ENCODE peak calls at places on chromosomes 16 and 17, in six cellular contexts. T, O, L, U, Z and D are unnamed samples.

GRCh38 chr16:2597560-2597902 is 59.7 kb downstream of the PDPK1 start:
- DNase-seq in U (no peak), O (no peak), L (peak; percentile 38), T (no peak), Z (no peak), D (no peak)

GRCh38 chr16:23584186-23585076 is 11.7 kb downstream of the NDUFAB1 start:
- DNase-seq in Z (no peak), O (no peak), L (no peak), T (no peak), U (no peak), D (no peak)

GRCh38 chr16:54143410-54143809 is 143.2 kb downstream of the IRX3 start:
- DNase-seq in O (no peak), Z (no peak), L (no peak), U (no peak), T (no peak), D (no peak)

GRCh38 chr17:3527896-3528603 is 29.6 kb downstream of the TRPV3 start:
- DNase-seq in U (no peak), Z (no peak), L (peak; percentile 9), T (no peak), O (no peak), D (no peak)

GRCh38 chr17:56947741-56948140 is 13.1 kb downstream of the COIL start:
- DNase-seq in L (no peak), U (no peak), T (no peak), Z (no peak), O (no peak), D (no peak)

GRCh38 chr17:45895969-45896793 is 1.8 kb downstream of the MAPT start:
- DNase-seq in Z (no peak), O (no peak), T (no peak), U (no peak), L (no peak), D (no peak)

GRCh38 chr17:80160536-80160935 is 9.3 kb upstream of the CARD14 start:
- DNase-seq in O (no peak), L (no peak), U (no peak), T (no peak), Z (no peak), D (no peak)

GRCh38 chr17:9095390-9095789 is 74.1 kb downstream of the NTN1 start:
- DNase-seq in T (no peak), O (no peak), U (no peak), L (no peak), Z (no peak), D (no peak)

GRCh38 chr17:79223953-79224352 is 149.3 kb downstream of the ENGASE start:
- DNase-seq in O (no peak), U (no peak), L (no peak), T (no peak), Z (no peak), D (no peak)

GRCh38 chr17:42365136-42365535 is 23.1 kb downstream of the STAT3 start:
- DNase-seq in Z (no peak), L (peak; percentile 57), T (no peak), O (no peak), U (peak; percentile 41), D (peak; percentile 47)

GRCh38 chr17:63988741-63989621 is 9.2 kb upstream of the PRR29 start:
- DNase-seq in L (peak; percentile 43), U (no peak), O (no peak), T (no peak), Z (no peak), D (no peak)

GRCh38 chr17:77400445-77400870 is 259.7 kb downstream of the SEC14L1 start:
- DNase-seq in O (peak; percentile 67), L (no peak), U (peak; percentile 86), Z (peak; percentile 84), T (peak; percentile 87), D (peak; percentile 69)

GRCh38 chr16:50338371-50339231 is 30.2 kb downstream of the BRD7 start:
- DNase-seq in T (no peak), L (no peak), O (no peak), U (no peak), Z (no peak), D (peak; percentile 47)

GRCh38 chr17:74671031-74671771 is 41.5 kb downstream of the CD300LF start:
- DNase-seq in Z (peak; percentile 76), U (peak; percentile 76), O (peak; percentile 41), T (peak; percentile 85), L (peak; percentile 84), D (peak; percentile 72)

GRCh38 chr17:71055128-71055527 is 885.8 kb downstream of the KCNJ2 start:
- DNase-seq in Z (no peak), O (no peak), U (no peak), L (no peak), T (no peak), D (no peak)

GRCh38 chr17:58960068-58960467 is 146.6 kb downstream of the TRIM37 start:
- DNase-seq in O (no peak), Z (no peak), L (no peak), U (no peak), T (no peak), D (no peak)

GRCh38 chr16:4694664-4695451 is 1.5 kb downstream of the NUDT16L1 start:
- DNase-seq in Z (no peak), O (no peak), U (no peak), T (no peak), L (peak; percentile 49), D (no peak)

GRCh38 chr17:8069587-8069860 is 18.0 kb downstream of the ALOX12B start:
- DNase-seq in Z (no peak), T (no peak), L (no peak), U (no peak), O (no peak), D (no peak)

GRCh38 chr17:41360291-41360995 is 9.2 kb downstream of the KRT33B start:
- DNase-seq in U (no peak), O (no peak), Z (no peak), L (no peak), T (no peak), D (no peak)

GRCh38 chr17:74340470-74341023 is 14.5 kb downstream of the KIF19 start:
- DNase-seq in O (no peak), T (no peak), U (no peak), Z (no peak), L (no peak), D (no peak)

GRCh38 chr16:2814757-2815298 is 2.2 kb upstream of the PRSS21 start:
- DNase-seq in U (no peak), Z (no peak), T (no peak), O (no peak), L (peak; percentile 30), D (no peak)

GRCh38 chr17:21379080-21379711 is 3.0 kb downstream of the KCNJ12 start:
- DNase-seq in O (no peak), Z (no peak), L (no peak), U (no peak), T (no peak), D (no peak)

GRCh38 chr16:85137323-85138072 is 25.2 kb upstream of the CIBAR2 start:
- DNase-seq in L (peak; percentile 97), U (no peak), Z (no peak), O (no peak), T (no peak), D (no peak)

GRCh38 chr16:73064227-73064995 is 16.5 kb upstream of the ZFHX3 start:
- DNase-seq in Z (no peak), U (no peak), O (no peak), L (peak; percentile 75), T (no peak), D (no peak)

GRCh38 chr17:14768923-14769322 is 468.0 kb downstream of the HS3ST3B1 start:
- DNase-seq in Z (no peak), U (no peak), O (no peak), L (no peak), T (no peak), D (no peak)

GRCh38 chr16:35102780-35103403 is 1643.5 kb downstream of the TP53TG3F start:
- DNase-seq in Z (no peak), O (no peak), L (no peak), T (no peak), U (no peak), D (no peak)

GRCh38 chr16:71840052-71840451 is 5.7 kb upstream of the ATXN1L start:
- DNase-seq in U (no peak), O (no peak), L (no peak), Z (no peak), T (no peak), D (no peak)

GRCh38 chr17:48624544-48625501 is 1.3 kb downstream of the HOXB9 start:
- DNase-seq in U (no peak), O (no peak), Z (no peak), T (no peak), L (no peak), D (no peak)

GRCh38 chr17:64133546-64134215 is 3.7 kb upstream of the ERN1 start:
- DNase-seq in T (no peak), U (peak; percentile 21), O (no peak), L (no peak), Z (peak; percentile 50), D (no peak)